ENCODE peak calls at places on chromosome 5, in ten cellular contexts. N is HFF-Myc; V is MM.1S; G is tibial nerve; J is psoas muscle; L is foreskin fibroblast; P is heart right ventricle; E is coronary artery; B is CD4-positive, alpha-beta memory T cell; Y is neuronal stem cell. D is an unnamed sample.

GRCh38 chr5:44875661-44876250 is 67.0 kb downstream of the MRPS30 start:
- DNase-seq in N (peak), V (peak), G (no peak), J (no peak), L (peak), P (no peak), E (no peak), B (peak), Y (no peak), D (no peak)

GRCh38 chr5:122165574-122166021 is 36.3 kb downstream of the ZNF474 start:
- DNase-seq in N (no peak), V (no peak), G (no peak), J (no peak), L (peak), P (no peak), E (no peak), B (no peak), Y (no peak), D (no peak)

GRCh38 chr5:131587541-131587940 is 47.5 kb downstream of the RAPGEF6 start:
- DNase-seq in N (no peak), V (no peak), G (no peak), J (no peak), L (peak), P (no peak), E (no peak), B (no peak), Y (no peak), D (no peak)

GRCh38 chr5:31886206-31886605 is 247.3 kb downstream of the PDZD2 start:
- DNase-seq in N (no peak), V (no peak), G (no peak), J (no peak), L (no peak), P (no peak), E (no peak), B (no peak), Y (no peak), D (no peak)

GRCh38 chr5:123549256-123549904 is 37.4 kb downstream of the CSNK1G3 start:
- DNase-seq in N (no peak), V (peak), G (no peak), J (no peak), L (no peak), P (no peak), E (no peak), B (peak), Y (no peak), D (peak)

GRCh38 chr5:68714810-68715209 is 379.0 kb upstream of the SLC30A5 start:
- DNase-seq in N (no peak), V (no peak), G (no peak), J (no peak), L (no peak), P (no peak), E (no peak), B (no peak), Y (no peak), D (no peak)

GRCh38 chr5:178389796-178390195 is 157.2 kb upstream of the PHYKPL start:
- DNase-seq in N (no peak), V (no peak), G (no peak), J (no peak), L (no peak), P (no peak), E (no peak), B (no peak), Y (no peak), D (no peak)

GRCh38 chr5:172564187-172564586 is 76.9 kb upstream of the NEURL1B start:
- DNase-seq in N (no peak), V (no peak), G (no peak), J (no peak), L (no peak), P (no peak), E (no peak), B (no peak), Y (no peak), D (no peak)

GRCh38 chr5:111461261-111461671 is 51.1 kb downstream of the STARD4 start:
- DNase-seq in N (no peak), V (no peak), G (no peak), J (no peak), L (peak), P (no peak), E (no peak), B (no peak), Y (peak), D (peak)

GRCh38 chr5:67983251-67983941 is 232.2 kb upstream of the PIK3R1 start:
- DNase-seq in N (peak), V (no peak), G (no peak), J (no peak), L (peak), P (no peak), E (no peak), B (no peak), Y (no peak), D (no peak)

GRCh38 chr5:90657030-90657429 is 98.4 kb downstream of the ADGRV1 start:
- DNase-seq in N (no peak), V (no peak), G (no peak), J (no peak), L (no peak), P (no peak), E (no peak), B (no peak), Y (no peak), D (no peak)

GRCh38 chr5:168947212-168947868 is 353.6 kb downstream of the SLIT3 start:
- DNase-seq in N (no peak), V (peak), G (peak), J (no peak), L (peak), P (peak), E (no peak), B (no peak), Y (peak), D (no peak)

GRCh38 chr5:103211858-103212500 is 46.6 kb upstream of the MACIR start:
- DNase-seq in N (no peak), V (peak), G (no peak), J (no peak), L (no peak), P (no peak), E (no peak), B (no peak), Y (no peak), D (no peak)

GRCh38 chr5:16464664-16465543 is 696 bp downstream of the ZNF622 start:
- DNase-seq in N (no peak), V (peak), G (no peak), J (peak), L (peak), P (no peak), E (no peak), B (no peak), Y (no peak), D (no peak)

GRCh38 chr5:91499943-91500531 is 116.9 kb upstream of the ARRDC3 start:
- DNase-seq in N (peak), V (peak), G (no peak), J (no peak), L (peak), P (no peak), E (no peak), B (no peak), Y (peak), D (peak)

GRCh38 chr5:151581347-151581746 is 9.8 kb downstream of the FAT2 start:
- DNase-seq in N (no peak), V (no peak), G (no peak), J (no peak), L (no peak), P (no peak), E (no peak), B (no peak), Y (no peak), D (no peak)

GRCh38 chr5:88452820-88453219 is 184.2 kb upstream of the TMEM161B start:
- DNase-seq in N (no peak), V (no peak), G (no peak), J (no peak), L (no peak), P (no peak), E (no peak), B (no peak), Y (no peak), D (no peak)

GRCh38 chr5:54388811-54389210 is 66.7 kb upstream of the HSPB3 start:
- DNase-seq in N (no peak), V (no peak), G (no peak), J (no peak), L (no peak), P (no peak), E (no peak), B (no peak), Y (no peak), D (no peak)

GRCh38 chr5:57335092-57335491 is 147.5 kb downstream of the ACTBL2 start:
- DNase-seq in N (no peak), V (no peak), G (no peak), J (no peak), L (peak), P (no peak), E (no peak), B (no peak), Y (no peak), D (no peak)

GRCh38 chr5:134003957-134004625 is 684 bp downstream of the VDAC1 start:
- DNase-seq in N (no peak), V (peak), G (peak), J (peak), L (peak), P (peak), E (peak), B (no peak), Y (peak), D (no peak)

GRCh38 chr5:57600321-57600720 is 117.7 kb upstream of the ACTBL2 start:
- DNase-seq in N (no peak), V (peak), G (no peak), J (no peak), L (no peak), P (no peak), E (no peak), B (no peak), Y (no peak), D (no peak)

GRCh38 chr5:83179966-83180365 is 102.6 kb downstream of the XRCC4 start:
- DNase-seq in N (peak), V (no peak), G (no peak), J (no peak), L (peak), P (no peak), E (no peak), B (no peak), Y (no peak), D (no peak)

GRCh38 chr5:65926276-65926761 is at the start of gene ERBIN:
- DNase-seq in N (peak), V (peak), G (peak), J (peak), L (peak), P (peak), E (peak), B (peak), Y (peak), D (peak)

GRCh38 chr5:142888469-142889085 is 118.4 kb downstream of the ARHGAP26 start:
- DNase-seq in N (no peak), V (no peak), G (no peak), J (no peak), L (peak), P (peak), E (no peak), B (no peak), Y (peak), D (peak)

GRCh38 chr5:118253401-118254061 is 734.8 kb downstream of the DTWD2 start:
- DNase-seq in N (no peak), V (no peak), G (no peak), J (no peak), L (no peak), P (no peak), E (no peak), B (no peak), Y (no peak), D (no peak)

GRCh38 chr5:18457255-18457654 is 823.0 kb downstream of the TAF11L14 start:
- DNase-seq in N (no peak), V (no peak), G (no peak), J (no peak), L (no peak), P (no peak), E (no peak), B (no peak), Y (no peak), D (no peak)

GRCh38 chr5:31333475-31333874 is 140.0 kb downstream of the CDH6 start:
- DNase-seq in N (no peak), V (no peak), G (no peak), J (no peak), L (no peak), P (no peak), E (no peak), B (no peak), Y (no peak), D (no peak)

GRCh38 chr5:54517512-54518145 is at the start of gene SNX18:
- DNase-seq in N (peak), V (peak), G (peak), J (peak), L (peak), P (peak), E (peak), B (peak), Y (peak), D (peak)

GRCh38 chr5:65738305-65738704 is 16.3 kb downstream of the NLN start:
- DNase-seq in N (no peak), V (no peak), G (no peak), J (no peak), L (no peak), P (no peak), E (no peak), B (no peak), Y (no peak), D (no peak)

GRCh38 chr5:150541895-150542294 is 34.0 kb downstream of the NDST1 start:
- DNase-seq in N (no peak), V (no peak), G (no peak), J (no peak), L (peak), P (no peak), E (no peak), B (no peak), Y (no peak), D (no peak)

GRCh38 chr5:133242221-133242835 is 190.5 kb downstream of the HSPA4 start:
- DNase-seq in N (no peak), V (no peak), G (no peak), J (no peak), L (no peak), P (no peak), E (no peak), B (no peak), Y (no peak), D (no peak)

GRCh38 chr5:176948458-176948857 is 49.3 kb upstream of the HK3 start:
- DNase-seq in N (no peak), V (no peak), G (no peak), J (no peak), L (no peak), P (no peak), E (no peak), B (no peak), Y (no peak), D (no peak)

GRCh38 chr5:40679071-40679997 is at the start of gene PTGER4:
- DNase-seq in N (peak), V (peak), G (peak), J (peak), L (peak), P (peak), E (peak), B (peak), Y (peak), D (peak)

GRCh38 chr5:178291969-178292825 is 59.6 kb upstream of the PHYKPL start:
- DNase-seq in N (no peak), V (no peak), G (no peak), J (peak), L (no peak), P (no peak), E (peak), B (no peak), Y (no peak), D (no peak)

GRCh38 chr5:135320718-135321484 is 78.1 kb downstream of the MACROH2A1 start:
- DNase-seq in N (no peak), V (no peak), G (no peak), J (no peak), L (no peak), P (no peak), E (peak), B (no peak), Y (no peak), D (no peak)

GRCh38 chr5:16489322-16489791 is 23.8 kb upstream of the ZNF622 start:
- DNase-seq in N (no peak), V (peak), G (peak), J (no peak), L (peak), P (no peak), E (no peak), B (no peak), Y (no peak), D (peak)

GRCh38 chr5:143498821-143499220 is 95.3 kb upstream of the NR3C1 start:
- DNase-seq in N (no peak), V (no peak), G (no peak), J (no peak), L (no peak), P (no peak), E (no peak), B (no peak), Y (no peak), D (no peak)

GRCh38 chr5:11878846-11879245 is 25.4 kb downstream of the CTNND2 start:
- DNase-seq in N (no peak), V (no peak), G (no peak), J (no peak), L (no peak), P (no peak), E (no peak), B (no peak), Y (no peak), D (no peak)

DNA sequence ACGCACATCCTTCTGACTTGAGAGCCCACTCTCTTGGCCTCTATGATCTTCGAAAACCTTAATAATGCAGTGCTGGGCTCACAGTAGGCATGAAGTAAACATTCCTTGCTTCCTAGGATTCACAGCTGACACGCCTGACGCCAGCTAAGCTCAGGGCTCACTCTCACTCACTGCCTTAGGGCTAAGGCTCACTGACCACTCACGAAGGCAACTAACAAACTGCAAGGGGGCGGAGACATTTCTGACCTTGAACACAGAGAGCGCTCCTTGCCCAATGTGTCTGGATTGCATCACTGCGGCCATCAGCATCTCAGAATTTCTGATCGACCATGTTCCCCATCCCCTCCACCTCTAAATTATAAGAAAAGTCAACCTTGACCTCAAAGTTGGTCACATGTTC is 372.6 kb downstream of the EBF1 start:
- DNase-seq in N (no peak), V (no peak), G (peak), J (peak), L (no peak), P (no peak), E (no peak), B (no peak), Y (no peak), D (no peak)
- H3K4me3 ChIP-seq in N (no peak), V (no peak), G (no peak), J (no peak), L (no peak), P (no peak), E (no peak), B (no peak), Y (no peak), D (no peak)

GRCh38 chr5:1736065-1736464 is 63.6 kb downstream of the MRPL36 start:
- DNase-seq in N (no peak), V (no peak), G (no peak), J (no peak), L (no peak), P (no peak), E (no peak), B (no peak), Y (no peak), D (no peak)
- H3K4me3 ChIP-seq in N (no peak), V (no peak), G (no peak), J (no peak), L (no peak), P (no peak), E (no peak), B (no peak), Y (no peak), D (no peak)

GRCh38 chr5:92944337-92944736 is 636.7 kb downstream of the NR2F1-AS1 start:
- DNase-seq in N (no peak), V (no peak), G (no peak), J (no peak), L (no peak), P (no peak), E (no peak), B (no peak), Y (no peak), D (no peak)
- H3K4me3 ChIP-seq in N (no peak), V (no peak), G (no peak), J (no peak), L (no peak), P (no peak), E (no peak), B (no peak), Y (no peak), D (no peak)

GRCh38 chr5:92641031-92641962 is 939.7 kb downstream of the NR2F1-AS1 start:
- DNase-seq in N (peak), V (peak), G (peak), J (no peak), L (peak), P (peak), E (no peak), B (no peak), Y (no peak), D (no peak)
- H3K4me3 ChIP-seq in N (no peak), V (peak), G (peak), J (peak), L (no peak), P (peak), E (peak), B (no peak), Y (peak), D (no peak)

GRCh38 chr5:179624841-179625271 is 1.4 kb upstream of the HNRNPH1 start:
- DNase-seq in N (no peak), V (no peak), G (no peak), J (no peak), L (no peak), P (no peak), E (no peak), B (no peak), Y (no peak), D (no peak)
- H3K4me3 ChIP-seq in N (peak), V (no peak), G (peak), J (peak), L (peak), P (peak), E (peak), B (no peak), Y (peak), D (peak)

DNA sequence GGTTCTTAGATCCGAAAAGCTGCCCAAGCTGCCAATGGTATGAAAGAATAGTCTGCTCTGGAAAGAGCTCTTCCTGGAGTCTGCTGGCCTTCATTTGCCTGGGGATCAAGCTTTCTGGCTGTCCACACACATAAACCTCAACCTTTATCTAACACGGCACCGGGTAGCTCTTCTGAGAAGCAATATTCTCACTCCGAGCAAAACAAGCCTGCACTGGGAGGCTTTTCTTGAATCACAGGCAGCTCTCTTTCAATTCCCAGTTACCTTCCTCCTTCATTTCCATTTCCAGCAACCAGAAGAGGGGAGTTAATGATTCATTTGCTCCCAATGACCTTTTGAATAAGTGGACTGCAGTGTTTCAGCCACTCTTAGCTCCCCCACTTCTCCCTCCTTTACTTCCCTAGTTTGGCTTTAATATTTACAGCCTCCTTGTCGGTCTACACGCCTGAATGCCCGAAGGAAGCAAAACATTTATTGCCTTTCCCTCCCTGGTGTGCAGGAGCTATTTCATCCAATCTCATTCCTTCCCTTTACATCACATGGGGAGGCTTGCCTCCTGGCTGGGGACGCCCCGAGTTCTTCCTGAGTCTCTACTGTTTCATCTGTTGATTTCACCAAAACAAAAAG is 187.1 kb downstream of the ARHGEF28 start:
- DNase-seq in N (no peak), V (no peak), G (no peak), J (no peak), L (no peak), P (no peak), E (no peak), B (no peak), Y (no peak), D (no peak)
- H3K4me3 ChIP-seq in N (no peak), V (no peak), G (no peak), J (peak), L (no peak), P (no peak), E (no peak), B (no peak), Y (no peak), D (no peak)

D was measured in Jurkat, Clone E6-1.